ENCODE peak calls at places on chromosomes 2 and 18, in nine cellular contexts. X is right lobe of liver, I is lower lobe of right lung, Y is kidney, O is body of pancreas, A is A549, D is BE2C, L is cardiac muscle cell, K is tibial nerve. F is an unnamed sample.

GRCh38 chr18:69528439-69528838 is 127.8 kb downstream of the DOK6 start:
- DNase-seq in X (no peak), I (no peak), Y (no peak), O (no peak), A (no peak), D (no peak), L (no peak), K (no peak), F (no peak)

GRCh38 chr2:178679891-178680290 is 127.3 kb downstream of the TTN start:
- DNase-seq in X (no peak), I (no peak), Y (no peak), O (no peak), A (no peak), D (no peak), L (no peak), K (no peak), F (no peak)

GRCh38 chr18:45984546-45985235 is 17.6 kb upstream of the EPG5 start:
- DNase-seq in X (no peak), I (no peak), Y (no peak), O (no peak), A (no peak), D (no peak), L (no peak), K (no peak), F (no peak)

GRCh38 chr2:40283111-40283909 is 168.6 kb downstream of the SLC8A1 start:
- DNase-seq in X (no peak), I (no peak), Y (no peak), O (no peak), A (no peak), D (no peak), L (no peak), K (no peak), F (no peak)

GRCh38 chr2:36706451-36706850 is 9.9 kb downstream of the VIT start:
- DNase-seq in X (no peak), I (no peak), Y (no peak), O (no peak), A (no peak), D (no peak), L (no peak), K (no peak), F (no peak)

GRCh38 chr18:46310258-46310657 is 206.1 kb downstream of the HAUS1 start:
- DNase-seq in X (no peak), I (no peak), Y (no peak), O (no peak), A (no peak), D (no peak), L (no peak), K (no peak), F (no peak)

GRCh38 chr18:46570666-46571065 is 86.4 kb downstream of the LOXHD1 start:
- DNase-seq in X (no peak), I (no peak), Y (no peak), O (no peak), A (no peak), D (no peak), L (no peak), K (no peak), F (no peak)

GRCh38 chr2:236569593-236569973 is at the start of gene ACKR3:
- DNase-seq in X (peak; percentile 75), I (peak; percentile 72), Y (peak; percentile 83), O (peak; percentile 92), A (peak; percentile 65), D (no peak), L (peak; percentile 79), K (peak; percentile 76), F (peak; percentile 73)

GRCh38 chr18:76977108-76977621 is 154.8 kb downstream of the ZNF236 start:
- DNase-seq in X (no peak), I (no peak), Y (no peak), O (peak; percentile 47), A (no peak), D (peak; percentile 44), L (no peak), K (no peak), F (no peak)

GRCh38 chr2:207258191-207258991 is 92.6 kb upstream of the KLF7 start:
- DNase-seq in X (no peak), I (peak; percentile 48), Y (peak; percentile 84), O (peak; percentile 38), A (peak; percentile 66), D (peak; percentile 80), L (no peak), K (peak; percentile 17), F (peak; percentile 80)

GRCh38 chr18:58989184-58989759 is 124.6 kb downstream of the ZNF532 start:
- DNase-seq in X (no peak), I (no peak), Y (no peak), O (no peak), A (no peak), D (no peak), L (no peak), K (no peak), F (no peak)

DNA sequence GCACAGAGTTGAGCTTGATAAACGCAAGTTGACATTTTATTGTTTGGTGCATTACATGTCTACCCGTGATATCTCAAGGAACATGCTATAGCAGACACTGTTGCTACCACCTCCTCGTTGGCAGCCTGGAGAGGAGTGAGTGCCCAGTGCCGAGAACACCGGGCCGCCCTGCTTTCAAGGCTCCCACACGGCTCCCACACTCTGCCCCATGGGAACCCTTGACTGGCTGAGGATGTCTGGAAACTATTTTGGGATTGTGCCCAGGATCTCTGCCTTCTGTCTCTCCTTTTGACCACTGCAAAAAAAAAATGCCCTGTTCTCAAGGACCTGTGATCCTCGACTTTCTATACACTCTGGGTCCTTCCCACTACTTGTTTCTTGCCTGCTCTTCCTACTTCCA is 21.1 kb downstream of the TET3 start:
- DNase-seq in X (no peak), I (no peak), Y (no peak), O (no peak), A (no peak), D (no peak), L (no peak), K (no peak), F (no peak)
- H3K4me1 ChIP-seq in X (no peaks in the 10 kb centered on the region), I (peaks cover 62% of the 10 kb centered on the region), Y (peaks cover 18% of the 10 kb centered on the region), O (peaks cover 22% of the 10 kb centered on the region), A (peaks cover 12% of the 10 kb centered on the region), D (peaks cover 27% of the 10 kb centered on the region), L (peaks cover 36% of the 10 kb centered on the region), K (peaks cover 87% of the 10 kb centered on the region), F (peaks cover 34% of the 10 kb centered on the region)

DNA sequence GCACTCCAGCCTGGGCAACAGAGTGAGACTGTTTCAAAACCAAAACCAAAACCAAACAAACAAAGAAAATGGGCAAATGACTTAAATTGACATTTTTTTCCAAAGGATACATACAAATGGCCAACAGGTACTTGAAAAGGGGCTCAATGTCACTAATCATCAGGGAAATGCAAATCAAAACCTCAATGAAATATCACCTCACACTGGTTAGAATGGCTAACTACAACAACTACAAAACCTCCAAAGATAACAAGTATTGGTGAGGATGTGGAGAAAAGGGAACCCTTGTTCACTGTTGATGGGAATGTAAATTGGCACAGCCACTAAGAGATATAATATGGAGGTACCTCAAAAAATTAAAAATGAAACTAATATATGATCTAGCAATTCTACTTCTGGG is 213.2 kb upstream of the HS6ST1 start:
- DNase-seq in X (no peak), I (no peak), Y (no peak), O (no peak), A (no peak), D (no peak), L (no peak), K (no peak), F (no peak)
- TF ChIP-seq CTCF in X (peak; percentile 27), I (peak; percentile 35), Y (peak; percentile 38), O (peak; percentile 43), A (no peak), D (peak; percentile 20), L (peak; percentile 21), K (no peak), F (peak; percentile 24)

GRCh38 chr2:222477962-222478608 is 53.7 kb downstream of the SGPP2 start:
- DNase-seq in X (no peak), I (no peak), Y (no peak), O (no peak), A (no peak), D (no peak), L (no peak), K (no peak), F (no peak)
- H3K4me1 ChIP-seq in X (no peaks in the 10 kb centered on the region), I (no peaks in the 10 kb centered on the region), Y (no peaks in the 10 kb centered on the region), O (peaks cover 6% of the 10 kb centered on the region), A (no peaks in the 10 kb centered on the region), D (no peaks in the 10 kb centered on the region), L (peaks cover 12% of the 10 kb centered on the region), K (no peaks in the 10 kb centered on the region), F (no peaks in the 10 kb centered on the region)

GRCh38 chr2:71672011-71672639 is 218.8 kb downstream of the DYSF start:
- DNase-seq in X (no peak), I (no peak), Y (peak; percentile 49), O (no peak), A (no peak), D (no peak), L (peak; percentile 58), K (no peak), F (no peak)

GRCh38 chr2:71674158-71674807 is 220.9 kb downstream of the DYSF start:
- DNase-seq in X (no peak), I (no peak), Y (peak; percentile 28), O (no peak), A (no peak), D (no peak), L (no peak), K (no peak), F (peak; percentile 6)

GRCh38 chr2:71675296-71675695 is 221.9 kb downstream of the DYSF start:
- DNase-seq in X (no peak), I (peak; percentile 89), Y (peak; percentile 74), O (peak; percentile 43), A (no peak), D (no peak), L (no peak), K (no peak), F (no peak)

GRCh38 chr2:71672640-71673401 is 219.5 kb downstream of the DYSF start:
- DNase-seq in X (no peak), I (no peak), Y (peak; percentile 60), O (no peak), A (no peak), D (no peak), L (no peak), K (no peak), F (no peak)

DNA sequence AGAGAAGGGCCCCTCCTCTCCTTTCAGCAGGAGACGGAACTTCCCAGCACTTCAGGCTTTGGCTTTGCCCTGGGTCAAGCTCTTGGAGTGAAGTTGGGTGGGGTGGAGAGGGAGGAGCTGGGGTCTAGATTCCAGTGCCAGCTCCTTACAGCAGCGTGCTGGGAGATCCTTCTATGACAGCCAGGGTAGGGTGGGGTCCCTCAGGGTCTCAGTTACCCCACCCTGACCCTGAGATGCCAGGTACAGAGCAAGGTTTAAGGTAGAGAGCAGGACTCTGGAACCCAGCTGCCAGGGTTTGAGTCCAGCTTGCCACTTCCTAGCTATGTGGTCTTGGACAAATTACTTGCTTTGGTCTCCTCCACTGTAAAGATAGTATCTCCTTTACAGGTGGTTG is 220.0 kb downstream of the DYSF start:
- DNase-seq in X (no peak), I (no peak), Y (no peak), O (no peak), A (no peak), D (no peak), L (no peak), K (no peak), F (no peak)
- TF ChIP-seq CTCF in X (no peak), I (no peak), Y (no peak), O (no peak), A (no peak), D (no peak), L (no peak), K (no peak), F (no peak)

DNA sequence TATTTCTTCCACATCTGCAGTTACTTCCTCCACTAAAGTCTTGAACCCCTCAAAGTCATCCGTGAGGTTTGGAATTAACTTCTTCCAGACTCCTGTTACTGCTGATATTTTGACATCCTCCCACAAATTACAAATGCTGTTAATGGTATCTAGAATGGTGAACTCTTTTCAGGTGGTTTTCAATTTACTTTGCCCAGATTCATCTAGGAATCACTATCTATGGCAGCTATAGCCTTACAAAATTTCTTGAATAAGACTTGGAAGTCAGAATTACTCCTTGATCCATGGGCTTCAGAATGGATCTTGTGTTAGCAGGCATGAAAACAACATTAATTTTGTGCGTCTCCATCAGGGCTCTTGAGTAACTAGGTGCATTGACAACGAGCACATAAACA is 19.9 kb downstream of the EPAS1 start:
- DNase-seq in X (no peak), I (no peak), Y (no peak), O (no peak), A (no peak), D (no peak), L (no peak), K (no peak), F (no peak)
- H3K4me1 ChIP-seq in X (peaks cover 5% of the 10 kb centered on the region), I (peaks cover 96% of the 10 kb centered on the region), Y (peaks cover 43% of the 10 kb centered on the region), O (peaks cover 75% of the 10 kb centered on the region), A (peaks cover 95% of the 10 kb centered on the region), D (peaks cover 26% of the 10 kb centered on the region), L (no peaks in the 10 kb centered on the region), K (peaks cover 67% of the 10 kb centered on the region), F (peaks cover 81% of the 10 kb centered on the region)